ENCODE peak calls at places on chromosomes 3 and 15, in four cellular contexts. F is A549, O is RWPE2, W is HCT116. B is an unnamed sample.

GRCh38 chr15:95996494-95996893 is 334.0 kb upstream of the NR2F2 start:
- DNase-seq in F (no peak), O (no peak), W (no peak), B (no peak)

GRCh38 chr3:38139652-38140051 is 1.2 kb downstream of the MYD88 start:
- DNase-seq in F (no peak), O (no peak), W (no peak), B (no peak)

GRCh38 chr3:73056365-73057150 is 4.9 kb upstream of the EBLN2 start:
- DNase-seq in F (peak; percentile 64), O (no peak), W (peak; percentile 32), B (peak; percentile 37)

GRCh38 chr3:159234306-159234705 is 432.5 kb downstream of the MFSD1 start:
- DNase-seq in F (no peak), O (no peak), W (no peak), B (peak; percentile 4)

GRCh38 chr15:67917037-67917436 is 77.2 kb upstream of the RNU6-1 start:
- DNase-seq in F (peak; percentile 59), O (no peak), W (no peak), B (peak; percentile 52)

GRCh38 chr15:79090487-79091203 is at the start of gene RASGRF1:
- DNase-seq in F (peak; percentile 42), O (peak; percentile 71), W (no peak), B (no peak)

GRCh38 chr15:54719325-54719724 is 477.4 kb downstream of the RSL24D1 start:
- DNase-seq in F (no peak), O (no peak), W (no peak), B (no peak)

GRCh38 chr15:83106994-83107840 is at the start of gene TM6SF1:
- DNase-seq in F (no peak), O (no peak), W (no peak), B (peak; percentile 33)

GRCh38 chr15:64883997-64884511 is 27.6 kb upstream of the ANKDD1A start:
- DNase-seq in F (peak; percentile 84), O (peak; percentile 90), W (no peak), B (peak; percentile 71)

GRCh38 chr15:97598353-97598798 is 362.1 kb upstream of the ARRDC4 start:
- DNase-seq in F (no peak), O (no peak), W (peak; percentile 0), B (no peak)

GRCh38 chr3:49807427-49808114 is 4.5 kb downstream of the INKA1 start:
- DNase-seq in F (no peak), O (no peak), W (no peak), B (no peak)

GRCh38 chr3:32195995-32196540 is 42.4 kb upstream of the CMTM8 start:
- DNase-seq in F (no peak), O (no peak), W (no peak), B (no peak)

GRCh38 chr3:42148982-42149432 is 57.9 kb downstream of the TRAK1 start:
- DNase-seq in F (peak; percentile 15), O (no peak), W (no peak), B (peak; percentile 45)

GRCh38 chr15:63539517-63539916 is 35.1 kb downstream of the USP3 start:
- DNase-seq in F (no peak), O (no peak), W (no peak), B (peak; percentile 78)

GRCh38 chr3:155323063-155323666 is 29.7 kb upstream of the STRIT1 start:
- DNase-seq in F (peak; percentile 78), O (no peak), W (peak; percentile 68), B (peak; percentile 63)

GRCh38 chr3:72255736-72256559 is 471.0 kb upstream of the PROK2 start:
- DNase-seq in F (no peak), O (no peak), W (no peak), B (no peak)

GRCh38 chr3:190031887-190032752 is 88.6 kb downstream of the P3H2 start:
- DNase-seq in F (no peak), O (no peak), W (no peak), B (no peak)

GRCh38 chr3:70471464-70472342 is 159.3 kb upstream of the MDFIC2 start:
- DNase-seq in F (no peak), O (no peak), W (no peak), B (no peak)

GRCh38 chr3:129606522-129607390 is at the start of gene PLXND1:
- DNase-seq in F (peak; percentile 57), O (no peak), W (no peak), B (peak; percentile 85)

GRCh38 chr15:91887921-91888373 is 34.4 kb downstream of the SLCO3A1 start:
- DNase-seq in F (no peak), O (no peak), W (no peak), B (no peak)

GRCh38 chr3:144770813-144771400 is 799.3 kb downstream of the DIPK2A start:
- DNase-seq in F (peak; percentile 33), O (no peak), W (peak; percentile 24), B (no peak)

GRCh38 chr3:172140499-172141391 is 101.4 kb downstream of the FNDC3B start:
- DNase-seq in F (peak; percentile 94), O (peak; percentile 79), W (no peak), B (peak; percentile 12)

GRCh38 chr3:32640939-32641725 is 43.9 kb upstream of the CNOT10 start:
- DNase-seq in F (no peak), O (no peak), W (no peak), B (peak; percentile 6)

GRCh38 chr15:87959080-87959479 is 297.5 kb downstream of the NTRK3 start:
- DNase-seq in F (no peak), O (no peak), W (no peak), B (no peak)

GRCh38 chr15:63904042-63904441 is 70.3 kb upstream of the HERC1 start:
- DNase-seq in F (no peak), O (no peak), W (no peak), B (no peak)

GRCh38 chr15:95733931-95734330 is 596.6 kb upstream of the NR2F2 start:
- DNase-seq in F (no peak), O (no peak), W (no peak), B (no peak)

GRCh38 chr3:175956964-175957363 is 1097.8 kb downstream of the NAALADL2 start:
- DNase-seq in F (no peak), O (no peak), W (no peak), B (peak; percentile 2)

GRCh38 chr15:92020765-92021164 is 167.3 kb downstream of the SLCO3A1 start:
- DNase-seq in F (no peak), O (no peak), W (no peak), B (no peak)

GRCh38 chr3:41740374-41740773 is 221.5 kb downstream of the ULK4 start:
- DNase-seq in F (no peak), O (no peak), W (no peak), B (no peak)

GRCh38 chr3:178001670-178002101 is 534.5 kb upstream of the KCNMB2 start:
- DNase-seq in F (no peak), O (no peak), W (no peak), B (no peak)

GRCh38 chr3:141294848-141295247 is 63.2 kb downstream of the PXYLP1 start:
- DNase-seq in F (peak; percentile 33), O (no peak), W (no peak), B (no peak)

GRCh38 chr15:34984884-34985630 is 3.0 kb downstream of the ZNF770 start:
- DNase-seq in F (no peak), O (no peak), W (no peak), B (no peak)

GRCh38 chr15:70799667-70800450 is 36.5 kb upstream of the UACA start:
- DNase-seq in F (no peak), O (no peak), W (no peak), B (peak; percentile 79)

GRCh38 chr3:98814799-98815450 is 51.8 kb downstream of the ST3GAL6 start:
- DNase-seq in F (peak; percentile 53), O (no peak), W (no peak), B (no peak)

GRCh38 chr15:48096813-48097212 is 24.0 kb upstream of the SLC24A5 start:
- DNase-seq in F (no peak), O (no peak), W (no peak), B (no peak)

GRCh38 chr3:12987602-12988001 is 85.6 kb downstream of the IQSEC1 start:
- DNase-seq in F (no peak), O (no peak), W (no peak), B (no peak)
- H3K4me1 ChIP-seq in F (peaks cover 25% of the 10 kb centered on the region), O (no peaks in the 10 kb centered on the region), W (peaks cover 22% of the 10 kb centered on the region), B (peaks cover 36% of the 10 kb centered on the region)

GRCh38 chr15:99733268-99734039 is at the start of gene LYSMD4:
- DNase-seq in F (peak; percentile 94), O (peak; percentile 99), W (peak; percentile 84), B (peak; percentile 97)

GRCh38 chr15:99732711-99733267 is 448 bp downstream of the LYSMD4 start:
- DNase-seq in F (no peak), O (no peak), W (no peak), B (peak; percentile 37)

GRCh38 chr15:99732268-99732641 is 982 bp downstream of the LYSMD4 start:
- DNase-seq in F (no peak), O (no peak), W (no peak), B (no peak)

GRCh38 chr15:99729920-99730319 is 3.3 kb downstream of the LYSMD4 start:
- DNase-seq in F (peak; percentile 34), O (no peak), W (no peak), B (peak; percentile 58)

GRCh38 chr15:99731336-99732267 is 1.6 kb downstream of the LYSMD4 start:
- DNase-seq in F (no peak), O (no peak), W (no peak), B (no peak)
- H3K27ac ChIP-seq in F (no peak overlapping the region), O (no peak overlapping the region), W (no peak overlapping the region), B (no peak overlapping the region)

GRCh38 chr3:46759239-46760152 is 41.8 kb upstream of the PRSS50 start:
- DNase-seq in F (no peak), O (no peak), W (no peak), B (no peak)

GRCh38 chr3:46764206-46764605 is 46.5 kb upstream of the PRSS50 start:
- DNase-seq in F (no peak), O (no peak), W (no peak), B (no peak)

GRCh38 chr3:46768061-46768460 is 50.4 kb upstream of the PRSS50 start:
- DNase-seq in F (no peak), O (no peak), W (no peak), B (no peak)

GRCh38 chr3:46763178-46763577 is 45.5 kb upstream of the PRSS50 start:
- DNase-seq in F (no peak), O (no peak), W (no peak), B (no peak)
- H3K9me3 ChIP-seq in F (peaks cover 9% of the 10 kb centered on the region), O (peaks cover 9% of the 10 kb centered on the region), W (peaks cover 4% of the 10 kb centered on the region), B (peaks cover 5% of the 10 kb centered on the region)

GRCh38 chr15:75198560-75199346 is 2.9 kb upstream of the C15orf39 start:
- DNase-seq in F (peak; percentile 76), O (no peak), W (peak; percentile 54), B (peak; percentile 57)
- H3K4me1 ChIP-seq in F (peaks cover 15% of the 10 kb centered on the region), O (peaks cover 11% of the 10 kb centered on the region), W (peaks cover 42% of the 10 kb centered on the region), B (peaks cover 28% of the 10 kb centered on the region)

GRCh38 chr3:187966636-187967035 is 187.3 kb upstream of the LPP start:
- DNase-seq in F (no peak), O (no peak), W (no peak), B (no peak)
- H3K27ac ChIP-seq in F (no peak overlapping the region), O (no peak overlapping the region), W (no peak overlapping the region), B (no peak overlapping the region)

DNA sequence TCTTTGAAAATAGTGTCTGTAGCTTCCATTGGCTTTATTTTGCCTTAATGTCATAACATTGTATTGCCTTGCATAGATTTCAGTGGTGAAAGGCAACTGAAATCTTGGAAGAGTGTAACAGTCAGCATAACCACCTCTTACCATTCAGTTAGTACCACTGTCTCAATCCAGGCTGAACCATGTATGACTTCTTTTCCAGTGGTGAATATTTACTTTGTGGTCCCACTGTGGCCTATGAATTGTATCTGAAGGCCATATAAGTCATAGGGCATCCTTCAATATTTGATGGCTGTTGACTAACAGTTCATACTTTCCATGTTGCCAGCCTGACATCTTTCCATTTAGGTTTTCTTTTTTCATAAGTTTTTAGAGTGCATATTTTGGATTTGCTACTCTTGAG is 38.4 kb downstream of the MED12L start:
- DNase-seq in F (no peak), O (no peak), W (no peak), B (no peak)
- H3K9me3 ChIP-seq in F (no peaks in the 10 kb centered on the region), O (no peaks in the 10 kb centered on the region), W (no peaks in the 10 kb centered on the region), B (no peaks in the 10 kb centered on the region)

B was measured in SJCRH30.